ENCODE peak calls at places on chromosome 11, in five cellular contexts. I is activated naive CD8-positive, alpha-beta T cell treated with anti-CD3 and anti-CD28 coated beads, Interleukin-2, amount 10 ng/mL, durations not matched to agents 7 days and 5 days; P is neural crest cell; C is activated naive CD4-positive, alpha-beta T cell treated with anti-CD3 and anti-CD28 coated beads, Interleukin-2, amount 50 U/mL, for 16 hours; F is WTC11. W is an unnamed sample.

GRCh38 chr11:74634537-74634936 is 42.2 kb downstream of the POLD3 start:
- DNase-seq in F (no peak), I (no peak), P (no peak), C (no peak), W (no peak)

GRCh38 chr11:60363542-60364525 is 14.5 kb upstream of the MS4A7 start:
- DNase-seq in I (peak), P (peak), F (peak), C (peak), W (no peak)

GRCh38 chr11:76621866-76622265 is 48.7 kb downstream of the LRRC32 start:
- DNase-seq in F (no peak), I (no peak), C (no peak), P (no peak), W (no peak)

GRCh38 chr11:15493921-15494630 is 379.4 kb downstream of the INSC start:
- DNase-seq in F (no peak), I (no peak), P (no peak), C (no peak), W (no peak)

GRCh38 chr11:119100246-119100959 is 1.2 kb downstream of the DPAGT1 start:
- DNase-seq in C (no peak), F (no peak), I (no peak), P (no peak), W (no peak)

GRCh38 chr11:112103446-112103845 is 16.8 kb downstream of the SDHD start:
- DNase-seq in I (no peak), P (no peak), F (no peak), C (no peak), W (no peak)

GRCh38 chr11:43842021-43842420 is 38.6 kb upstream of the ALKBH3 start:
- DNase-seq in C (no peak), P (no peak), I (no peak), F (no peak), W (no peak)

GRCh38 chr11:73982595-73982989 is at the start of gene UCP2:
- DNase-seq in F (peak), P (peak), I (peak), C (peak), W (peak)

GRCh38 chr11:119359365-119360229 is 13.1 kb upstream of the MFRP start:
- DNase-seq in F (no peak), I (no peak), P (no peak), C (no peak), W (no peak)

GRCh38 chr11:23765862-23766261 is 731.0 kb upstream of the LUZP2 start:
- DNase-seq in C (no peak), F (no peak), P (no peak), I (no peak), W (no peak)

GRCh38 chr11:72039108-72039850 is 40.6 kb downstream of the IL18BP start:
- DNase-seq in F (no peak), C (no peak), I (no peak), P (no peak), W (no peak)

GRCh38 chr11:77019976-77020591 is 14.1 kb upstream of the B3GNT6 start:
- DNase-seq in F (no peak), I (no peak), P (no peak), C (no peak), W (no peak)

GRCh38 chr11:33034983-33035382 is 4.4 kb upstream of the TCP11L1 start:
- DNase-seq in F (no peak), I (no peak), P (no peak), C (no peak), W (no peak)

GRCh38 chr11:118415739-118416068 is 14.3 kb downstream of the ATP5MG start:
- DNase-seq in C (no peak), I (no peak), P (no peak), F (peak), W (no peak)

GRCh38 chr11:2149471-2150205 is 10.4 kb upstream of the IGF2 start:
- DNase-seq in P (no peak), C (no peak), I (no peak), F (no peak), W (no peak)

GRCh38 chr11:13721760-13722159 is 53.3 kb downstream of the FAR1 start:
- DNase-seq in C (no peak), F (no peak), P (no peak), I (no peak), W (no peak)

GRCh38 chr11:81420668-81421550 is 1312.8 kb downstream of the FAM181B start:
- DNase-seq in F (no peak), I (no peak), C (no peak), P (no peak), W (no peak)

GRCh38 chr11:114026355-114026754 is 33.2 kb upstream of the ZBTB16 start:
- DNase-seq in I (peak), C (no peak), P (no peak), F (peak), W (no peak)

GRCh38 chr11:14891143-14892035 is 642 bp downstream of the CYP2R1 start:
- DNase-seq in C (peak), P (peak), F (peak), I (peak), W (peak)

GRCh38 chr11:76579047-76579751 is 91.3 kb downstream of the LRRC32 start:
- DNase-seq in F (peak), C (no peak), P (no peak), I (no peak), W (peak)

GRCh38 chr11:111183706-111184105 is 61.8 kb upstream of the POU2AF2 start:
- DNase-seq in F (no peak), P (no peak), I (no peak), C (no peak), W (no peak)

GRCh38 chr11:44633641-44634040 is 68.2 kb downstream of the CD82 start:
- DNase-seq in F (no peak), C (no peak), I (no peak), P (no peak), W (peak)

GRCh38 chr11:65911682-65912568 is 6.9 kb downstream of the C11orf68 start:
- DNase-seq in F (peak), C (no peak), P (peak), I (no peak), W (no peak)

GRCh38 chr11:3626250-3626960 is 15.4 kb downstream of the ART5 start:
- DNase-seq in P (no peak), I (no peak), F (peak), C (no peak), W (peak)

GRCh38 chr11:128886401-128887119 is 4.6 kb upstream of the KCNJ5 start:
- DNase-seq in C (no peak), I (no peak), F (no peak), P (no peak), W (no peak)

GRCh38 chr11:61480261-61480660 is 28.3 kb upstream of the LRRC10B start:
- DNase-seq in F (no peak), P (no peak), C (no peak), I (no peak), W (no peak)

GRCh38 chr11:130653838-130654601 is 205.6 kb downstream of the ADAMTS15 start:
- DNase-seq in C (no peak), I (no peak), F (no peak), P (no peak), W (no peak)

GRCh38 chr11:61048368-61049065 is 53.8 kb upstream of the CD5 start:
- DNase-seq in F (no peak), I (no peak), C (no peak), P (no peak), W (peak)

GRCh38 chr11:122642472-122642922 is 13.0 kb upstream of the UBASH3B start:
- DNase-seq in P (no peak), F (no peak), C (no peak), I (no peak), W (no peak)

GRCh38 chr11:122271167-122271566 is 155.2 kb upstream of the BLID start:
- DNase-seq in I (no peak), C (no peak), P (no peak), F (no peak), W (no peak)

GRCh38 chr11:2517386-2518064 is 72.7 kb downstream of the KCNQ1 start:
- DNase-seq in F (peak), C (no peak), P (no peak), I (peak), W (no peak)

GRCh38 chr11:93537022-93537421 is 6.2 kb downstream of the SMCO4 start:
- DNase-seq in P (no peak), C (no peak), I (no peak), F (no peak), W (no peak)

GRCh38 chr11:86955674-86956522 is 703 bp upstream of the FZD4 start:
- DNase-seq in F (peak), P (peak), C (peak), I (peak), W (no peak)

GRCh38 chr11:122180435-122180834 is 64.4 kb upstream of the BLID start:
- DNase-seq in C (no peak), F (no peak), P (no peak), I (no peak), W (no peak)

GRCh38 chr11:16278273-16278672 is 78.1 kb downstream of the SOX6 start:
- DNase-seq in F (no peak), C (no peak), P (no peak), I (no peak), W (no peak)

W was measured in chondrocyte.